ENCODE peak calls at places on chromosomes 6 and 20, in ten cellular contexts. L is fibroblast of pulmonary artery, H is endothelial cell, M is left ventricle myocardium inferior, V is esophagus muscularis mucosa, B is right atrium auricular region, Q is Peyer's patch, O is NB4, E is cardiac muscle cell, J is uterus. X is an unnamed sample.

GRCh38 chr6:34514112-34514511 is 42.0 kb downstream of the SPDEF start:
- DNase-seq in L (no peak), H (no peak), M (peak), V (no peak), B (no peak), Q (no peak), O (no peak), E (no peak), J (no peak), X (no peak)

GRCh38 chr20:50518270-50518721 is 8.1 kb downstream of the PTPN1 start:
- DNase-seq in L (peak), H (no peak), M (no peak), V (no peak), B (no peak), Q (no peak), O (no peak), E (peak), J (no peak), X (no peak)

GRCh38 chr6:139711714-139712585 is 337.5 kb upstream of the CITED2 start:
- DNase-seq in L (peak), H (no peak), M (no peak), V (no peak), B (no peak), Q (no peak), O (no peak), E (peak), J (no peak), X (no peak)

GRCh38 chr6:17600527-17601388 is 656 bp downstream of the FAM8A1 start:
- DNase-seq in L (peak), H (peak), M (peak), V (no peak), B (no peak), Q (peak), O (peak), E (peak), J (peak), X (peak)

GRCh38 chr6:46525583-46525982 is 34.3 kb upstream of the RCAN2 start:
- DNase-seq in L (no peak), H (no peak), M (no peak), V (no peak), B (no peak), Q (no peak), O (no peak), E (no peak), J (no peak), X (no peak)

GRCh38 chr6:163173741-163174140 is 240.8 kb upstream of the QKI start:
- DNase-seq in L (no peak), H (no peak), M (no peak), V (no peak), B (no peak), Q (no peak), O (no peak), E (no peak), J (no peak), X (no peak)

GRCh38 chr20:38601216-38602184 is at the start of gene ARHGAP40:
- DNase-seq in L (no peak), H (peak), M (no peak), V (no peak), B (no peak), Q (no peak), O (peak), E (no peak), J (no peak), X (peak)

GRCh38 chr6:6090861-6091607 is 84.3 kb upstream of the NRN1 start:
- DNase-seq in L (no peak), H (no peak), M (no peak), V (no peak), B (no peak), Q (no peak), O (no peak), E (no peak), J (no peak), X (no peak)

GRCh38 chr6:163836916-163837660 is 422.6 kb downstream of the QKI start:
- DNase-seq in L (no peak), H (no peak), M (no peak), V (no peak), B (no peak), Q (no peak), O (no peak), E (no peak), J (no peak), X (no peak)

GRCh38 chr6:163392533-163392932 is 22.0 kb upstream of the QKI start:
- DNase-seq in L (peak), H (no peak), M (no peak), V (no peak), B (peak), Q (no peak), O (peak), E (peak), J (no peak), X (peak)

GRCh38 chr20:47951521-47951951 is 166.3 kb upstream of the SULF2 start:
- DNase-seq in L (peak), H (no peak), M (no peak), V (no peak), B (no peak), Q (no peak), O (no peak), E (peak), J (no peak), X (no peak)

GRCh38 chr20:58788896-58789295 is 61.8 kb downstream of the GNAS-AS1 start:
- DNase-seq in L (no peak), H (no peak), M (no peak), V (no peak), B (no peak), Q (peak), O (peak), E (no peak), J (no peak), X (no peak)

GRCh38 chr6:127775371-127775770 is 125.5 kb downstream of the THEMIS start:
- DNase-seq in L (no peak), H (no peak), M (no peak), V (no peak), B (no peak), Q (no peak), O (no peak), E (no peak), J (no peak), X (no peak)

GRCh38 chr20:38109657-38110524 is 55.2 kb downstream of the TGM2 start:
- DNase-seq in L (peak), H (no peak), M (peak), V (peak), B (peak), Q (no peak), O (peak), E (peak), J (peak), X (peak)

GRCh38 chr20:6418732-6419131 is 295.9 kb upstream of the FERMT1 start:
- DNase-seq in L (no peak), H (no peak), M (no peak), V (no peak), B (no peak), Q (no peak), O (no peak), E (no peak), J (no peak), X (no peak)

GRCh38 chr20:6411651-6412050 is 288.8 kb upstream of the FERMT1 start:
- DNase-seq in L (no peak), H (no peak), M (no peak), V (no peak), B (no peak), Q (no peak), O (no peak), E (no peak), J (no peak), X (no peak)

GRCh38 chr20:6421321-6422030 is 298.6 kb upstream of the FERMT1 start:
- DNase-seq in L (no peak), H (no peak), M (no peak), V (no peak), B (no peak), Q (no peak), O (no peak), E (no peak), J (no peak), X (no peak)

GRCh38 chr20:6420336-6420735 is 297.5 kb upstream of the FERMT1 start:
- DNase-seq in L (peak), H (no peak), M (no peak), V (no peak), B (no peak), Q (no peak), O (peak), E (peak), J (no peak), X (no peak)

GRCh38 chr20:6416371-6416770 is 293.5 kb upstream of the FERMT1 start:
- DNase-seq in L (no peak), H (no peak), M (no peak), V (no peak), B (no peak), Q (no peak), O (no peak), E (no peak), J (no peak), X (no peak)
- TF ChIP-seq CTCF in L (no peak), H (no peak), M (no peak), V (no peak), B (no peak), Q (no peak), O (no peak), E (no peak), J (no peak), X (no peak)

GRCh38 chr6:81075974-81076373 is 676.5 kb downstream of the TENT5A start:
- DNase-seq in L (peak), H (peak), M (no peak), V (no peak), B (no peak), Q (no peak), O (peak), E (peak), J (no peak), X (peak)
- TF ChIP-seq CTCF in L (peak), H (peak), M (peak), V (no peak), B (peak), Q (no peak), O (peak), E (peak), J (no peak), X (peak)

GRCh38 chr6:37845930-37846329 is 26.4 kb downstream of the ZFAND3 start:
- DNase-seq in L (no peak), H (no peak), M (no peak), V (no peak), B (no peak), Q (no peak), O (no peak), E (no peak), J (no peak), X (no peak)
- TF ChIP-seq CTCF in L (no peak), H (no peak), M (no peak), V (no peak), B (no peak), Q (no peak), O (no peak), E (no peak), J (no peak), X (no peak)

GRCh38 chr20:39778847-39779641 is 816.9 kb downstream of the DHX35 start:
- DNase-seq in L (no peak), H (no peak), M (no peak), V (no peak), B (no peak), Q (no peak), O (no peak), E (no peak), J (no peak), X (no peak)
- TF ChIP-seq CTCF in L (no peak), H (no peak), M (no peak), V (no peak), B (no peak), Q (no peak), O (no peak), E (no peak), J (no peak), X (no peak)

GRCh38 chr6:116087437-116088027 is 13.1 kb upstream of the NT5DC1 start:
- DNase-seq in L (peak), H (no peak), M (no peak), V (no peak), B (no peak), Q (no peak), O (no peak), E (no peak), J (no peak), X (no peak)
- TF ChIP-seq CTCF in L (no peak), H (no peak), M (no peak), V (no peak), B (no peak), Q (no peak), O (no peak), E (no peak), J (no peak), X (no peak)

X was measured in BE2C.